ENCODE peak calls at places on chromosome 6, in five cellular contexts. F is adipocyte, B is AG04450, C is tibial nerve, G is K562. M is an unnamed sample.

GRCh38 chr6:99736302-99736701 is 129.7 kb downstream of the PRDM13 start:
- DNase-seq in F (no peak), B (no peak), C (no peak), G (no peak), M (no peak)

GRCh38 chr6:88629838-88630462 is 333.5 kb downstream of the RNGTT start:
- DNase-seq in F (no peak), B (no peak), C (no peak), G (no peak), M (no peak)

GRCh38 chr6:108947114-108947854 is 99.1 kb downstream of the ARMC2 start:
- DNase-seq in F (peak; percentile 88), B (peak; percentile 20), C (no peak), G (no peak), M (peak; percentile 96)

GRCh38 chr6:7414811-7415210 is 25.2 kb downstream of the RIOK1 start:
- DNase-seq in F (no peak), B (peak; percentile 54), C (no peak), G (no peak), M (peak; percentile 95)

GRCh38 chr6:54718541-54719023 is 128.0 kb upstream of the FAM83B start:
- DNase-seq in F (no peak), B (no peak), C (no peak), G (no peak), M (no peak)

GRCh38 chr6:14910692-14911547 is 334.9 kb upstream of the JARID2 start:
- DNase-seq in F (no peak), B (no peak), C (no peak), G (no peak), M (peak; percentile 72)

GRCh38 chr6:72425003-72425681 is 196.7 kb upstream of the KCNQ5 start:
- DNase-seq in F (peak; percentile 91), B (peak; percentile 74), C (no peak), G (no peak), M (peak; percentile 51)

GRCh38 chr6:31197559-31198305 is 27.2 kb upstream of the POU5F1 start:
- DNase-seq in F (peak; percentile 81), B (no peak), C (peak; percentile 85), G (peak; percentile 84), M (peak; percentile 75)

GRCh38 chr6:100176321-100176950 is 182.4 kb upstream of the MCHR2 start:
- DNase-seq in F (peak; percentile 73), B (peak; percentile 27), C (no peak), G (peak; percentile 22), M (peak; percentile 62)

GRCh38 chr6:125014157-125014957 is 52.1 kb downstream of the RNF217 start:
- DNase-seq in F (peak; percentile 80), B (peak; percentile 59), C (no peak), G (no peak), M (peak; percentile 79)

GRCh38 chr6:150667977-150668716 is 68.5 kb downstream of the PLEKHG1 start:
- DNase-seq in F (peak; percentile 87), B (peak; percentile 2), C (peak; percentile 96), G (no peak), M (peak; percentile 84)

GRCh38 chr6:72787521-72788031 is 165.7 kb downstream of the KCNQ5 start:
- DNase-seq in F (peak; percentile 93), B (peak; percentile 32), C (no peak), G (no peak), M (peak; percentile 88)

GRCh38 chr6:130776287-130776925 is 50.8 kb upstream of the SMLR1 start:
- DNase-seq in F (no peak), B (no peak), C (no peak), G (no peak), M (peak; percentile 8)

GRCh38 chr6:14784596-14785360 is 461.1 kb upstream of the JARID2 start:
- DNase-seq in F (no peak), B (no peak), C (no peak), G (no peak), M (peak; percentile 83)

GRCh38 chr6:100304575-100304974 is 160.1 kb downstream of the SIM1 start:
- DNase-seq in F (no peak), B (no peak), C (no peak), G (no peak), M (no peak)

GRCh38 chr6:44731485-44732095 is 344.1 kb downstream of the CDC5L start:
- DNase-seq in F (no peak), B (no peak), C (no peak), G (no peak), M (no peak)

GRCh38 chr6:7204726-7205125 is 97.0 kb downstream of the RREB1 start:
- DNase-seq in F (peak; percentile 16), B (no peak), C (no peak), G (no peak), M (peak; percentile 21)

GRCh38 chr6:136548582-136549330 is 1.5 kb downstream of the MAP7 start:
- DNase-seq in F (no peak), B (no peak), C (no peak), G (no peak), M (no peak)

GRCh38 chr6:139925894-139926641 is 551.6 kb upstream of the CITED2 start:
- DNase-seq in F (peak; percentile 61), B (peak; percentile 32), C (no peak), G (no peak), M (peak; percentile 81)

GRCh38 chr6:153898360-153899059 is 140.5 kb upstream of the OPRM1 start:
- DNase-seq in F (no peak), B (no peak), C (no peak), G (no peak), M (no peak)

GRCh38 chr6:34391023-34391485 is 1.4 kb downstream of the NUDT3 start:
- DNase-seq in F (peak; percentile 95), B (no peak), C (no peak), G (peak; percentile 36), M (peak; percentile 92)

GRCh38 chr6:161844804-161845203 is 570.9 kb upstream of the AGPAT4 start:
- DNase-seq in F (no peak), B (no peak), C (no peak), G (no peak), M (no peak)

GRCh38 chr6:137749595-137750215 is 117.4 kb upstream of the TNFAIP3 start:
- DNase-seq in F (no peak), B (no peak), C (no peak), G (no peak), M (no peak)

GRCh38 chr6:52598123-52598823 is 21.4 kb upstream of the TRAM2 start:
- DNase-seq in F (peak; percentile 89), B (no peak), C (peak; percentile 24), G (peak; percentile 89), M (peak; percentile 74)

GRCh38 chr6:152246554-152247337 is 390.4 kb downstream of the SYNE1 start:
- DNase-seq in F (peak; percentile 56), B (no peak), C (no peak), G (no peak), M (peak; percentile 73)

GRCh38 chr6:106474476-106474875 is 114.0 kb downstream of the CRYBG1 start:
- DNase-seq in F (no peak), B (no peak), C (no peak), G (no peak), M (no peak)

DNA sequence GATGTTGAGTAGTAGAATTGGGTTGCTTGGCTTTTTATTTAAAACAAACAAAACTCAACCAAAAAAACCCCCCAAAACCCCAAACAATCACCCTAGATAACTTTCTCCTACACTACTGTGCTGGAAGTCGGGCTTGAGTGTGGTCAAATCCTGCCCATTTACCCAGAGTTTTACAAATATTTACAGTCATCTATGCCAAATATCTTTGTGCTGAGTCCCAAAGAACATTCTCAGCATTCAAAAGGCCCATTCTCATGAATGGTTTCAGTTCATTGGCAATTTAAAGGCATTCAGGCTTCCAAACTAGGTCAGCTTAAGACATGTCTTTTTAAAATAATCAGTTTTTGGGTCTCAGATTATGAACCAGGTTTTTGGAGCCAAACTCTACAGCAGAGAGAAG is 1.8 kb downstream of the RNF144B start:
- DNase-seq in F (peak; percentile 90), B (peak; percentile 49), C (no peak), G (no peak), M (peak; percentile 20)
- H3K4me3 ChIP-seq in F (peak overlapping the region; percentile 85), B (no peak overlapping the region), C (peak overlapping the region; percentile 3), G (no peak overlapping the region), M (no peak overlapping the region)

DNA sequence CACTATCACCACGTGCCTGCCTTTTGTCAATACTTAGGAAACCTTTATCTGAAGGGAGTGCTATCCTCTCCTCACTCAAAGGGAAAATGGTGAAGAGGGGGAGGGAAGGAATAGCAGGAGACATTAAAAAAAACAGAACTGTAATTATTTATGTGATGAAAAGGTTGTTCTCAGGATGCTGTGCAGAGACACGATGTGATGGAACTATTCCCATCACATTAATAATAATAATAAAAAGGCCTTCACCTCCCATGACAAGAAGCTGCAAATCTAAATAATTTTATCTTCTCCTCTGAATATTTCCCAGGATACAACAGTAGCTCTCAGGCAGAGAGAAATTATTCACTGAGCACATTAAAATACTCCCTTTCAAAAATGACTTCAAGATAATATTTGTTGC is 105.6 kb downstream of the NRSN1 start:
- DNase-seq in F (no peak), B (no peak), C (no peak), G (no peak), M (no peak)
- H3K4me3 ChIP-seq in F (no peak overlapping the region), B (no peak overlapping the region), C (no peak overlapping the region), G (no peak overlapping the region), M (no peak overlapping the region)

GRCh38 chr6:155418017-155418749 is 37.5 kb downstream of the NOX3 start:
- DNase-seq in F (peak; percentile 89), B (no peak), C (no peak), G (no peak), M (peak; percentile 50)

GRCh38 chr6:155419161-155419560 is 36.5 kb downstream of the NOX3 start:
- DNase-seq in F (peak; percentile 71), B (no peak), C (no peak), G (no peak), M (no peak)

GRCh38 chr6:155420492-155420891 is 35.1 kb downstream of the NOX3 start:
- DNase-seq in F (no peak), B (no peak), C (no peak), G (no peak), M (no peak)

GRCh38 chr6:155415953-155416352 is 39.7 kb downstream of the NOX3 start:
- DNase-seq in F (no peak), B (no peak), C (no peak), G (no peak), M (no peak)

DNA sequence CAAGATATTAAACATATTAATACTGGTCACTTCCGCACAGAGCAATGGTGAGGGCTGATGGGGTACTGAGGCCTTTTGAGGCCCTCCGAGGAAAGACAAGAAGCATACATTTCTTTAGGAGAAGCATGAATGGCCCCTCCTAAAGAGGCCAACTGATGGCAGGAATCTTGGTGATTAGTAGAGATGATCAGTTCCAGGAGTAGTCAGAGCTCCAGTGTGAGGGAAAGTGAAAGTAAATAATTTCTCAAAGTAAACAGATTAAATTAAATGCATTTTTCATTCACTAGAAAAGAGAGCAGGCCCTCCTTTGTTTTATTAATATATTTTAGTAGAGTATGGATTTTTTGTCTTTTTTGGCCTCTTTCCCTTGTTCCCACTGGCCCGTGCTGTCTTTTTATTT is 38.2 kb downstream of the NOX3 start:
- DNase-seq in F (peak; percentile 28), B (no peak), C (no peak), G (no peak), M (peak; percentile 19)
- H3K4me3 ChIP-seq in F (peak overlapping the region; percentile 73), B (no peak overlapping the region), C (no peak overlapping the region), G (no peak overlapping the region), M (no peak overlapping the region)

DNA sequence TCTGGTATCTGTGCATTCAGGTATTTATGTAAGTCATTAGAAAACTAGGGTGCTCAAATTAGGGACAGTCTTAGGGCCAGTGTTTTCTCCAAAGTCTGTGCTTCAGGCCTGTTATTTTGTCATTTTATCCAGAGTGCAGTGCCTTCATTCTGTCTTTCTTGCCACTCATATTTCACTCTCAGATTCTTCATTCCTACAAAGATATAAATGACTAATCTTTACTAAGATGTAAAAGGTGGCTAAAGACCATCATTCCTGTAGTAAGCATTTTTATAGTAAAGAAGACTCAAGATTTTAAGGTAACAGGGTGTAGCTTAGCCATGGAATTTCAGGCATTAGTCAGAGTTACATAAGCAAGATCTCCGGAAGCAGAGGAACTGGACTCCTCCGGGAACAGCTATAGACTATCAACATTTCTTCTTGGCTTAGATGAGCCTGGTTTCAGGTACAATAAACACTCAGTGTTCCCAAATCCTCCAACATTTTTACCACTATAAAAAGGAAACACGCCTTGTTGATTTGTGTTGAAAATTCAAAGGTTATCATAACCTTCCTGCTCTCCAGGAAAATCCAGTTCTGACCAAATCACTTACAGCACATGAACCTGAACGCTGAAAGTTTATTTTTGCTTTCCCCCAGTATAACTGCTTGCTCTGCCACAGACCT is 23.8 kb downstream of the SERPINB1 start:
- DNase-seq in F (peak; percentile 56), B (no peak), C (no peak), G (no peak), M (peak; percentile 45)
- H3K4me3 ChIP-seq in F (peak overlapping the region; percentile 8), B (no peak overlapping the region), C (no peak overlapping the region), G (no peak overlapping the region), M (no peak overlapping the region)